ENCODE peak calls at places on chromosome 9, in seven cellular contexts. D is GM12878, N is HepG2, O is SK-N-SH, K is H1, I is GM12891, T is K562. S is an unnamed sample.

GRCh38 chr9:128393171-128393761 is 22.1 kb downstream of the URM1 start:
- DNase-seq in D (no peak), T (no peak), I (no peak), O (peak), N (no peak), K (no peak), S (no peak)

GRCh38 chr9:75551866-75552265 is 338.6 kb upstream of the PCSK5 start:
- DNase-seq in I (no peak), O (no peak), T (no peak), K (no peak), D (no peak), N (no peak), S (no peak)

GRCh38 chr9:79623799-79624721 is 52.3 kb downstream of the TLE4 start:
- DNase-seq in I (no peak), O (no peak), T (peak), D (peak), K (no peak), N (peak), S (no peak)

GRCh38 chr9:27382308-27382707 is 85.4 kb upstream of the EQTN start:
- DNase-seq in O (no peak), I (no peak), T (no peak), D (no peak), N (no peak), K (no peak), S (no peak)

GRCh38 chr9:134386951-134387831 is 60.9 kb downstream of the RXRA start:
- DNase-seq in T (no peak), K (no peak), I (no peak), D (no peak), N (no peak), O (no peak), S (no peak)

GRCh38 chr9:4706971-4707622 is 27.7 kb downstream of the CDC37L1 start:
- DNase-seq in K (no peak), I (no peak), D (no peak), N (no peak), T (no peak), O (no peak), S (no peak)

GRCh38 chr9:125472926-125473701 is 211.5 kb downstream of the GAPVD1 start:
- DNase-seq in N (peak), T (peak), I (no peak), O (peak), D (no peak), K (no peak), S (no peak)

GRCh38 chr9:36840895-36841536 is 193.1 kb downstream of the PAX5 start:
- DNase-seq in D (no peak), K (no peak), N (peak), O (no peak), T (no peak), I (no peak), S (no peak)

GRCh38 chr9:71683598-71684235 is 84.6 kb downstream of the CEMIP2 start:
- DNase-seq in I (no peak), O (peak), D (no peak), N (no peak), K (peak), T (no peak), S (no peak)

GRCh38 chr9:8531831-8532230 is 732.3 kb upstream of the DMAC1 start:
- DNase-seq in K (no peak), I (no peak), O (no peak), D (no peak), N (no peak), T (no peak), S (no peak)

GRCh38 chr9:36765468-36766341 is 193.0 kb downstream of the MELK start:
- DNase-seq in I (peak), O (peak), K (peak), T (peak), D (peak), N (peak), S (peak)

GRCh38 chr9:137167752-137168574 is 1.9 kb downstream of the LRRC26 start:
- DNase-seq in N (no peak), I (no peak), T (peak), K (no peak), D (no peak), O (peak), S (no peak)

GRCh38 chr9:83106272-83106671 is 43.3 kb upstream of the RASEF start:
- DNase-seq in I (no peak), T (no peak), O (no peak), N (no peak), K (no peak), D (no peak), S (no peak)

GRCh38 chr9:4769321-4770080 is 23.2 kb upstream of the RCL1 start:
- DNase-seq in T (peak), O (no peak), I (no peak), N (no peak), K (no peak), D (no peak), S (no peak)

GRCh38 chr9:88106492-88106891 is 31.8 kb downstream of the SPATA31C2 start:
- DNase-seq in O (peak), I (no peak), N (no peak), D (no peak), T (no peak), K (no peak), S (no peak)

GRCh38 chr9:131620764-131621520 is 75.6 kb downstream of the PRRT1B start:
- DNase-seq in N (no peak), K (no peak), T (no peak), O (no peak), I (no peak), D (no peak), S (no peak)

GRCh38 chr9:28720746-28721145 is 1147.5 kb upstream of the C9orf72 start:
- DNase-seq in K (no peak), I (no peak), O (no peak), D (no peak), N (no peak), T (no peak), S (no peak)

GRCh38 chr9:125241863-125242739 is 958 bp upstream of the HSPA5 start:
- DNase-seq in I (no peak), O (peak), T (no peak), D (no peak), N (no peak), K (no peak), S (no peak)

GRCh38 chr9:136857166-136857565 is 5.0 kb downstream of the MAMDC4 start:
- DNase-seq in T (no peak), K (no peak), I (no peak), N (no peak), O (no peak), D (no peak), S (no peak)

GRCh38 chr9:110192531-110193326 is 15.2 kb downstream of the C9orf152 start:
- DNase-seq in O (no peak), K (no peak), N (no peak), T (no peak), D (no peak), I (no peak), S (no peak)

GRCh38 chr9:27203783-27204182 is 93.2 kb downstream of the EQTN start:
- DNase-seq in O (no peak), D (no peak), I (no peak), N (no peak), K (no peak), T (no peak), S (no peak)

GRCh38 chr9:129223551-129224208 is 45.6 kb upstream of the IER5L start:
- DNase-seq in K (no peak), T (no peak), N (peak), O (no peak), D (no peak), I (no peak), S (no peak)

GRCh38 chr9:111632051-111632450 is 917 bp downstream of the DNAJC25 start:
- DNase-seq in O (no peak), T (no peak), K (no peak), N (peak), I (no peak), D (no peak), S (no peak)

GRCh38 chr9:76419782-76420380 is 25.7 kb upstream of the RFK start:
- DNase-seq in O (peak), T (peak), K (no peak), D (no peak), N (peak), I (no peak), S (no peak)

GRCh38 chr9:135521608-135522095 is 412 bp downstream of the LCN1 start:
- DNase-seq in D (no peak), I (no peak), K (no peak), T (no peak), N (no peak), O (no peak), S (no peak)

GRCh38 chr9:110900917-110901316 is 137.4 kb downstream of the LPAR1 start:
- DNase-seq in N (no peak), T (no peak), K (no peak), I (no peak), O (no peak), D (no peak), S (no peak)

DNA sequence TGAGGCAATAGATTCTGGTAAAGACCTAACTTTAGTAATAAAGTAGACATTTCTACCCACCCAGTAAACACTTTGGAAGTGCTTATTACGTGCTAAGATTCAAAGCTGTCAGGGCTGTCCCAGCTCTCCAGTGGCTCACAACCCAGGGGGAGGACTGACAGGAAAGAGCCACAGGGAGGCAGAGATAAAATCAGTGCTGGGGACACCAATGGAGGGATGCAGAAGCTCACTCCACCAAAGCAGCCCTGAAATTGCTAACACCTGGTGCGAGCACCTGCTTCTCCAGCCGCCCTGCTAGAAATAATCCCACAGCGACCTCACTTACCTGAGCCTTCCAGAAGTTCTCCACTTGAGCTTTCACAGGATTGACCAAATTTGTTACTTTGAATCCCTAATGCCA is 501.0 kb downstream of the BNC2 start:
- DNase-seq in N (no peak), K (no peak), O (peak), I (no peak), T (no peak), D (no peak), S (no peak)
- TF ChIP-seq TAF1 in N (no peak), K (no peak), O (no peak), I (no peak), T (no peak), D (no peak), S (no peak)

DNA sequence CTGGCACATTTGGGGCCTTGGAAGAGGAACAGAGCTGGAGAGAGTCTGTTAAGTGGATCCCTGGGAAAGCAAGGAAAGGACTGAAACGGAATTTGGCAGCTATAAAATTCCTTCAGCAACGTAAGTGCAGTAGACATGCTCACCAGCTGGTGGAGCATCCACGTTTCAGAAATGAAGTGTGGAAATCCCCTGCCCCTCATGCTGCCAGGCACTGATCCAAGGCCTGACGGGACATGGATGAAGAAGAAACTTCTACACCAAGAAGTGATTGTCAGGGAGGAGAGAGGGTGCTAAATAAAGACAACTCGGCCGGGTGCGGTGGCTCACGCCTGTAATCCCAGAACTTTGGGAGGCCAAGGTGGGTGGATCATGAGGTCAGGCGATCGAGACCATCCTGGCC is 209.3 kb downstream of the ROR2 start:
- DNase-seq in N (no peak), K (no peak), D (no peak), O (no peak), I (no peak), T (no peak), S (no peak)
- TF ChIP-seq POLR2AphosphoS5 in N (no peak), K (no peak), D (no peak), O (no peak), I (no peak), T (no peak), S (no peak)

DNA sequence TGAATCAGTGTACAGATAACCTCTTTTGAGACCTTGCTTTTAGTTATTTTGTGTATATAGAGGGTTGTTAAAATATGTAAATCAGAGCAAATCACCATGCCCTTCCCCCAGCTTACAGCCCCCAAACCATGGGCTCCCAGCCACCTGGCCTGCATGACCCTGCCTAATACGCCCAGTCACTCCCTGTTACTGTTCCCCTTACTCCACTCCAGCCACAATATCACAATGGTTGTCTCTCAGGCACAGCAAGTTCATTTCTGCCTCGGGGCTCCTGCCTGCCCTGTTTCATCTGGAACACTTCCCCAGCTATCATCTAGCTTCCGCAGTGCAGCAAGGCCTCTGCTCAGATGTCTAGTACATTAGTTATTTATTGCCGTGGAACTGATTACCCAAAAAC is 5.0 kb upstream of the CARD19 start:
- DNase-seq in T (no peak), N (no peak), I (no peak), O (peak), D (no peak), K (no peak), S (no peak)
- TF ChIP-seq TAF1 in T (no peak), N (no peak), I (no peak), O (no peak), D (no peak), K (no peak), S (no peak)

GRCh38 chr9:98540476-98540875 is 168.3 kb downstream of the GABBR2 start:
- DNase-seq in I (no peak), N (no peak), O (no peak), D (no peak), K (no peak), T (no peak), S (no peak)

GRCh38 chr9:98539954-98540353 is 168.8 kb downstream of the GABBR2 start:
- DNase-seq in O (no peak), N (no peak), I (no peak), K (no peak), D (no peak), T (no peak), S (no peak)

GRCh38 chr9:98538626-98539031 is 170.1 kb downstream of the GABBR2 start:
- DNase-seq in K (no peak), O (peak), N (no peak), D (no peak), I (no peak), T (no peak), S (no peak)

GRCh38 chr9:98536542-98537173 is 172.1 kb downstream of the GABBR2 start:
- DNase-seq in O (no peak), I (peak), N (peak), K (peak), D (peak), T (peak), S (peak)

GRCh38 chr9:98538203-98538602 is 170.5 kb downstream of the GABBR2 start:
- DNase-seq in T (peak), K (no peak), I (no peak), O (no peak), N (no peak), D (no peak), S (no peak)
- TF ChIP-seq POLR2AphosphoS5 in T (no peak), K (no peak), I (no peak), O (no peak), N (no peak), D (no peak), S (no peak)

GRCh38 chr9:114282926-114283325 is 40.0 kb upstream of the ORM1 start:
- DNase-seq in D (no peak), T (no peak), K (no peak), O (peak), I (no peak), N (no peak), S (no peak)
- TF ChIP-seq TAF1 in D (no peak), T (no peak), K (no peak), O (no peak), I (no peak), N (no peak), S (no peak)

S was measured in GM12892.